ENCODE peak calls at places on chromosomes 5 and 9, in eight cellular contexts. S, H, C, F, O, N, P and X are unnamed samples.

GRCh38 chr5:106290841-106291240 is 1379.9 kb downstream of the EFNA5 start:
- DNase-seq in S (no peak), H (peak; percentile 22), C (peak; percentile 56), F (no peak), O (no peak), N (peak; percentile 32), P (no peak), X (peak; percentile 26)

GRCh38 chr9:100426532-100427365 is at the start of gene MSANTD3:
- DNase-seq in S (peak; percentile 68), H (peak; percentile 76), C (peak; percentile 86), F (peak; percentile 41), O (peak; percentile 63), N (peak; percentile 75), P (peak; percentile 49), X (peak; percentile 72)

GRCh38 chr5:114716955-114717354 is 355.1 kb downstream of the KCNN2 start:
- DNase-seq in S (no peak), H (no peak), C (no peak), F (no peak), O (no peak), N (no peak), P (no peak), X (no peak)

GRCh38 chr9:134678206-134678605 is 36.6 kb downstream of the COL5A1 start:
- DNase-seq in S (no peak), H (no peak), C (no peak), F (no peak), O (no peak), N (no peak), P (no peak), X (no peak)

GRCh38 chr5:35198681-35199080 is 31.6 kb downstream of the PRLR start:
- DNase-seq in S (no peak), H (no peak), C (no peak), F (no peak), O (peak; percentile 21), N (no peak), P (no peak), X (peak; percentile 17)

GRCh38 chr9:132722564-132723065 is 52.4 kb downstream of the GTF3C4 start:
- DNase-seq in S (no peak), H (no peak), C (no peak), F (no peak), O (no peak), N (no peak), P (no peak), X (no peak)

GRCh38 chr9:133168432-133168831 is 4.7 kb upstream of the GBGT1 start:
- DNase-seq in S (no peak), H (no peak), C (peak; percentile 24), F (no peak), O (no peak), N (peak; percentile 32), P (no peak), X (no peak)

GRCh38 chr9:122360891-122361290 is 9.9 kb upstream of the PTGS1 start:
- DNase-seq in S (no peak), H (peak; percentile 42), C (peak; percentile 14), F (no peak), O (no peak), N (no peak), P (no peak), X (no peak)

GRCh38 chr9:114551750-114552685 is 35.6 kb upstream of the ATP6V1G1 start:
- DNase-seq in S (no peak), H (peak; percentile 99), C (peak; percentile 99), F (no peak), O (peak; percentile 95), N (peak; percentile 99), P (no peak), X (peak; percentile 97)

GRCh38 chr5:113678924-113679575 is 165.6 kb downstream of the YTHDC2 start:
- DNase-seq in S (peak; percentile 47), H (peak; percentile 36), C (peak; percentile 65), F (no peak), O (peak; percentile 66), N (peak; percentile 64), P (no peak), X (peak; percentile 39)

GRCh38 chr9:118262191-118262590 is 558.0 kb downstream of the TLR4 start:
- DNase-seq in S (no peak), H (no peak), C (no peak), F (no peak), O (no peak), N (no peak), P (no peak), X (no peak)

GRCh38 chr9:15079989-15080388 is 169.8 kb upstream of the FREM1 start:
- DNase-seq in S (no peak), H (no peak), C (no peak), F (no peak), O (no peak), N (no peak), P (no peak), X (no peak)

GRCh38 chr9:133532937-133533668 is 1.4 kb upstream of the ADAMTSL2 start:
- DNase-seq in S (peak; percentile 78), H (peak; percentile 20), C (peak; percentile 51), F (peak; percentile 48), O (peak; percentile 72), N (peak; percentile 63), P (peak; percentile 44), X (peak; percentile 17)

GRCh38 chr5:31453522-31453921 is 78.4 kb downstream of the DROSHA start:
- DNase-seq in S (no peak), H (no peak), C (no peak), F (no peak), O (no peak), N (no peak), P (no peak), X (no peak)

GRCh38 chr5:160545832-160546231 is 124.2 kb downstream of the PTTG1 start:
- DNase-seq in S (no peak), H (peak; percentile 58), C (peak; percentile 58), F (no peak), O (no peak), N (no peak), P (no peak), X (no peak)

GRCh38 chr5:160260881-160261815 is 31.8 kb downstream of the FABP6 start:
- DNase-seq in S (peak; percentile 64), H (no peak), C (peak; percentile 48), F (no peak), O (peak; percentile 95), N (peak; percentile 87), P (no peak), X (peak; percentile 93)

GRCh38 chr9:75131700-75132099 is 43.4 kb downstream of the OSTF1 start:
- DNase-seq in S (no peak), H (no peak), C (no peak), F (no peak), O (no peak), N (no peak), P (no peak), X (no peak)

GRCh38 chr9:71793386-71794105 is 25.2 kb upstream of the CEMIP2 start:
- DNase-seq in S (no peak), H (no peak), C (peak; percentile 29), F (no peak), O (peak; percentile 50), N (peak; percentile 30), P (no peak), X (peak; percentile 20)

GRCh38 chr5:100902406-100903035 is 561 bp downstream of the ST8SIA4 start:
- DNase-seq in S (peak; percentile 63), H (no peak), C (peak; percentile 11), F (no peak), O (no peak), N (peak; percentile 33), P (no peak), X (peak; percentile 48)

GRCh38 chr5:140297283-140297682 is 5.6 kb downstream of the PFDN1 start:
- DNase-seq in S (no peak), H (no peak), C (no peak), F (no peak), O (no peak), N (no peak), P (no peak), X (no peak)

GRCh38 chr5:153084476-153084875 is 406.0 kb upstream of the GRIA1 start:
- DNase-seq in S (no peak), H (peak; percentile 82), C (peak; percentile 91), F (no peak), O (no peak), N (no peak), P (no peak), X (no peak)

DNA sequence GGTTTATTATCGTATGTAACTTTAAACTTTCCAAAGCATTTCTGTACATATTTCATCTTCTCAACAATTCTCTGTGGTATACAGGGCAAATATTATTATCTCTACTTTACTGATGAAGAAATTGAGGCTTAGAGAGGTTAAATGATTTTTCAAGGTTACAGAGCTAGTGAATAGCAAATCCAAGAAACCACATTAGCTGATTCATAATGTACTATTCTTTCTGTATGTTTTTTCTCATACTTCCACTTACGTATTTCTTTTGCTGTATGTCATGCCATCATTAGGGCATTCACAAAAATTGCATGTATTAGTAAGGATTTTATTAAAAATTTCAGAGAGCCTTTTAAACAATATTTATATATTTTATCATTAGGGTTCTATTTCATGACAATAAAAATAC is 372.4 kb upstream of the DMAC1 start:
- DNase-seq in S (no peak), H (no peak), C (no peak), F (no peak), O (no peak), N (no peak), P (no peak), X (no peak)
- H3K4me3 ChIP-seq in S (no peak overlapping the region), H (no peak overlapping the region), C (no peak overlapping the region), F (no peak overlapping the region), O (no peak overlapping the region), N (no peak overlapping the region), P (no peak overlapping the region), X (no peak overlapping the region)

DNA sequence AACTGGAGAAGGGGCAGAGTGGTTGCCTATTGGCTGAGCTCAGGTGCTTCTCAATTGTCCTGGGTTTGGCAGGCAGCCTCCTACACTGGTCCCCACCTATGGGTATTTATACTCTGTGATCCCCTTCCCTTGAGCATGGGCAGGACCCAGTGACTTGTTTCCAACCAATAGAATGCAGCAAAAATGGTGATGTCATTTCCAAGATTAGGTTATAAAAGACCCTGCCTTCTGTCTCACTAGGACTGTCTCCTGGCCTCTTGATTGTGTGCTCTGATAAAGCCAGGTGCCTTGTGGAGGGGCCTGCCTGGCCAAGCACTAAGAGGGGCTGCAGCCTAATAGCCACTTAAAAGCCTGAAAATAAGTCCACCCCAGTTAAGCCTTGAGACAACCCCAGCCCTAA is 76.1 kb downstream of the MSX2 start:
- DNase-seq in S (no peak), H (no peak), C (no peak), F (no peak), O (no peak), N (no peak), P (no peak), X (no peak)
- H3K4me3 ChIP-seq in S (no peak overlapping the region), H (no peak overlapping the region), C (no peak overlapping the region), F (no peak overlapping the region), O (no peak overlapping the region), N (no peak overlapping the region), P (no peak overlapping the region), X (no peak overlapping the region)

DNA sequence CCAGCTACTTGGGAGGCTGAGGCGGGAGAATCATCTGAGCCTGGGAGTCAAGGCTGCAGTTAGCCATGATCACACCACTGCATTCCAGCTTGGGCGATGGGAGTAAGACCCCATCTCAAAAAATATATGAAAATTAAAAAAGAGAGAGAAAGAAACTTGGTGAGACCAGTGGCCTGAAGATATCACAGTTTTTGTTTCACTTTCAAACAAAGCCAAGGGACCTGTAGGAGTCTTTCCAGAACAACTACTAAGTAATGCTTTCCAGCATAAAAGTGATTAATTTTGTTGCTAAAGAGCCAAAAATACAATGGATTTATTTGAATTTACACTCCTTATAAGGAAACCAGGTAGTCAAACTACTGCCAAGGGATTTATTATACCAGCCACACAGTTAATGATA is 23.5 kb downstream of the GKAP1 start:
- DNase-seq in S (peak; percentile 4), H (no peak), C (no peak), F (no peak), O (no peak), N (no peak), P (no peak), X (no peak)
- H3K4me3 ChIP-seq in S (no peak overlapping the region), H (no peak overlapping the region), C (no peak overlapping the region), F (no peak overlapping the region), O (no peak overlapping the region), N (no peak overlapping the region), P (no peak overlapping the region), X (no peak overlapping the region)

GRCh38 chr5:126846756-126847155 is 69.8 kb downstream of the LMNB1 start:
- DNase-seq in S (no peak), H (no peak), C (no peak), F (no peak), O (no peak), N (no peak), P (no peak), X (no peak)
- H3K4me3 ChIP-seq in S (no peak overlapping the region), H (no peak overlapping the region), C (no peak overlapping the region), F (no peak overlapping the region), O (no peak overlapping the region), N (no peak overlapping the region), P (no peak overlapping the region), X (no peak overlapping the region)